ENCODE peak calls at places on chromosomes 16 and 17, in seven cellular contexts. F, I, A, E, H, S and J are unnamed samples.

GRCh38 chr17:21113106-21113690 is 13.6 kb upstream of the DHRS7B start:
- DNase-seq in F (no peak), I (no peak), A (no peak), E (no peak), H (no peak), S (no peak), J (no peak)

GRCh38 chr17:62675260-62675659 is 47.8 kb downstream of the MRC2 start:
- DNase-seq in F (no peak), I (no peak), A (peak; percentile 77), E (peak; percentile 65), H (no peak), S (no peak), J (no peak)

GRCh38 chr16:89880477-89881367 is 7.3 kb downstream of the TCF25 start:
- DNase-seq in F (no peak), I (no peak), A (no peak), E (no peak), H (no peak), S (no peak), J (no peak)

GRCh38 chr17:66177048-66177447 is 14.9 kb downstream of the CEP112 start:
- DNase-seq in F (no peak), I (no peak), A (no peak), E (no peak), H (no peak), S (no peak), J (no peak)

GRCh38 chr16:87936375-87937230 is at the start of gene CA5A:
- DNase-seq in F (no peak), I (no peak), A (no peak), E (no peak), H (no peak), S (no peak), J (no peak)

GRCh38 chr16:67782567-67783352 is 23.6 kb downstream of the RANBP10 start:
- DNase-seq in F (no peak), I (no peak), A (no peak), E (no peak), H (no peak), S (no peak), J (no peak)

GRCh38 chr17:82745524-82745923 is 6.3 kb upstream of the TBCD start:
- DNase-seq in F (no peak), I (no peak), A (no peak), E (no peak), H (no peak), S (no peak), J (no peak)

GRCh38 chr17:44826123-44826790 is 3.8 kb downstream of the GJC1 start:
- DNase-seq in F (no peak), I (peak; percentile 21), A (no peak), E (no peak), H (no peak), S (no peak), J (no peak)

GRCh38 chr17:12398636-12399035 is 267.1 kb upstream of the MYOCD start:
- DNase-seq in F (no peak), I (no peak), A (no peak), E (no peak), H (no peak), S (no peak), J (no peak)

GRCh38 chr16:48498761-48499600 is 111.0 kb downstream of the N4BP1 start:
- DNase-seq in F (peak; percentile 52), I (no peak), A (peak; percentile 66), E (no peak), H (no peak), S (no peak), J (no peak)

GRCh38 chr17:522912-523311 is 170.3 kb upstream of the RPH3AL start:
- DNase-seq in F (no peak), I (no peak), A (no peak), E (no peak), H (no peak), S (no peak), J (no peak)

GRCh38 chr17:17304521-17304985 is 1.4 kb downstream of the NT5M start:
- DNase-seq in F (no peak), I (no peak), A (no peak), E (no peak), H (no peak), S (no peak), J (peak; percentile 38)

GRCh38 chr16:19701091-19701490 is 16.9 kb downstream of the KNOP1 start:
- DNase-seq in F (no peak), I (no peak), A (no peak), E (no peak), H (no peak), S (no peak), J (no peak)

GRCh38 chr16:27628216-27628945 is 78.4 kb downstream of the KATNIP start:
- DNase-seq in F (no peak), I (no peak), A (no peak), E (no peak), H (no peak), S (no peak), J (peak; percentile 28)

GRCh38 chr17:57372156-57372555 is 115.8 kb downstream of the MSI2 start:
- DNase-seq in F (peak; percentile 90), I (no peak), A (no peak), E (no peak), H (no peak), S (no peak), J (no peak)

GRCh38 chr16:21663889-21664647 is at the start of gene OTOA:
- DNase-seq in F (no peak), I (no peak), A (peak; percentile 57), E (no peak), H (no peak), S (no peak), J (no peak)

GRCh38 chr17:8844229-8845218 is 22.9 kb downstream of the PIK3R6 start:
- DNase-seq in F (no peak), I (no peak), A (no peak), E (no peak), H (no peak), S (no peak), J (no peak)

GRCh38 chr16:27515874-27516353 is 33.8 kb downstream of the GTF3C1 start:
- DNase-seq in F (no peak), I (no peak), A (peak; percentile 67), E (no peak), H (no peak), S (peak; percentile 27), J (peak; percentile 5)

GRCh38 chr16:75376475-75376907 is 56.8 kb downstream of the CFDP1 start:
- DNase-seq in F (peak; percentile 88), I (no peak), A (no peak), E (no peak), H (no peak), S (no peak), J (peak; percentile 79)

GRCh38 chr17:41530062-41531048 is 2.2 kb upstream of the KRT19 start:
- DNase-seq in F (peak; percentile 99), I (no peak), A (no peak), E (no peak), H (peak; percentile 28), S (peak; percentile 65), J (peak; percentile 96)

GRCh38 chr17:19538095-19539039 is 4.7 kb downstream of the SLC47A1 start:
- DNase-seq in F (no peak), I (peak; percentile 82), A (no peak), E (peak; percentile 68), H (no peak), S (no peak), J (peak; percentile 52)

GRCh38 chr16:9119795-9120194 is 28.4 kb downstream of the HAPSTR1 start:
- DNase-seq in F (no peak), I (no peak), A (peak; percentile 67), E (no peak), H (no peak), S (no peak), J (no peak)

GRCh38 chr17:51046527-51047384 is 73.9 kb downstream of the SPAG9 start:
- DNase-seq in F (no peak), I (no peak), A (peak; percentile 81), E (peak; percentile 38), H (no peak), S (no peak), J (no peak)

GRCh38 chr16:69366431-69366830 is 14.8 kb upstream of the TMED6 start:
- DNase-seq in F (no peak), I (no peak), A (no peak), E (no peak), H (no peak), S (no peak), J (no peak)

GRCh38 chr17:59030811-59031210 is 75.9 kb downstream of the TRIM37 start:
- DNase-seq in F (no peak), I (no peak), A (no peak), E (no peak), H (no peak), S (no peak), J (no peak)
- H3K4me3 ChIP-seq in F (no peak overlapping the region), I (no peak overlapping the region), A (no peak overlapping the region), E (no peak overlapping the region), H (no peak overlapping the region), S (no peak overlapping the region), J (no peak overlapping the region)

GRCh38 chr17:47785538-47786123 is 36.0 kb downstream of the OSBPL7 start:
- DNase-seq in F (no peak), I (no peak), A (no peak), E (no peak), H (no peak), S (no peak), J (no peak)

GRCh38 chr17:47778184-47778635 is 43.4 kb downstream of the OSBPL7 start:
- DNase-seq in F (no peak), I (no peak), A (no peak), E (no peak), H (no peak), S (no peak), J (no peak)

GRCh38 chr17:47776330-47777197 is 43.5 kb downstream of the TBX21 start:
- DNase-seq in F (peak; percentile 40), I (no peak), A (no peak), E (no peak), H (no peak), S (no peak), J (peak; percentile 62)

GRCh38 chr17:47781397-47781796 is 40.2 kb downstream of the OSBPL7 start:
- DNase-seq in F (no peak), I (no peak), A (no peak), E (no peak), H (no peak), S (no peak), J (no peak)
- H3K27me3 ChIP-seq in F (peaks cover 85% of the 10 kb centered on the region), I (peaks cover 43% of the 10 kb centered on the region), A (no peaks in the 10 kb centered on the region), E (no peaks in the 10 kb centered on the region), H (no peaks in the 10 kb centered on the region), S (no peaks in the 10 kb centered on the region), J (peaks cover 6% of the 10 kb centered on the region)

DNA sequence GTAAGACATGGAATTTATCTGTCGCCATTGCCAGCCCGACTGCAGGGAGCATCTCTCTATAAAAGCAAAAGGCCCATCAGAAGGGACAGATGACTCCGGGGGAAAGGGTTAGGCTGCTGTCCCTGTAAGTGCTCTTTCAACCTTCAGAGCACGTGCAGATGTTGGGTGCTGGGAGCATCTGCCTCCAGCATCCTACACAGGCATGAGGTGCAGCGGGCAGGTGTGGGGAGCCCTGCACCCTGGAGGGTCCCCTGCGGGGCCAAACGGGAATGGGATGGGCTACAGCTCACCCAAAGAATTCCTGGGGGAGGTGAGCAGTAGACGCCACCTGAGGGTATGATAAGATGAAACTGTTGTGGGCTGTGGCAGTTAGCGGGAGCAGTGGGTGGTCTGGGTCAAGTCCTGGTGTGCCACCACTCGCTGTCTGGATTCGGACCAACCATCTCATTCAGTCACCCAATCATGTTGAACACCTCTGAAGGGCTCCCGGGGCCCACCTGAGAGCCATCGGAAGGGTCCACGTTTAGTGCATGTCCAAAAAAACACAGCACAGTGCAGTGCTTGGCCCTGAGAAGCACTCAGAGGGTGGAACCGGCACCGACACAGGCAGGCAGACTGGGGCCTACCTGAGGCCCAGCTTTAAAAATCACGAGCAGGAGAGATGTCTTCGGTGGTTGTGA is 3.8 kb downstream of the SMCR8 start:
- DNase-seq in F (no peak), I (no peak), A (no peak), E (no peak), H (no peak), S (no peak), J (no peak)
- H3K4me3 ChIP-seq in F (no peak overlapping the region), I (peak overlapping the region; percentile 17), A (no peak overlapping the region), E (peak overlapping the region; percentile 18), H (peak overlapping the region; percentile 18), S (peak overlapping the region; percentile 25), J (no peak overlapping the region)

GRCh38 chr16:83958842-83959565 is 6.0 kb downstream of the OSGIN1 start:
- DNase-seq in F (no peak), I (no peak), A (peak; percentile 41), E (no peak), H (no peak), S (no peak), J (no peak)
- H3K27me3 ChIP-seq in F (no peaks in the 10 kb centered on the region), I (no peaks in the 10 kb centered on the region), A (no peaks in the 10 kb centered on the region), E (no peaks in the 10 kb centered on the region), H (no peaks in the 10 kb centered on the region), S (no peaks in the 10 kb centered on the region), J (no peaks in the 10 kb centered on the region)